ENCODE peak calls at places on chromosomes 16 and 17, in ten cellular contexts. U is NCI-H1417 treated with DMSO at 0.1 percent for 48 hours; E is iPS DF 19.7; Q is right cardiac atrium; Y is ACHN; K is CD8-positive, alpha-beta memory T cell; D is left colon; P is kidney glomerular epithelial cell; W is HFFc6; R is NCI-H345. L is an unnamed sample.

GRCh38 chr16:4935231-4935855 is 1.6 kb downstream of the PPL start:
- DNase-seq in U (no peak), E (no peak), Q (peak; percentile 95), Y (no peak), K (no peak), D (peak; percentile 76), P (no peak), W (peak; percentile 20), R (no peak), L (peak; percentile 94)

GRCh38 chr16:8936421-8936820 is 27.3 kb downstream of the USP7 start:
- DNase-seq in U (no peak), E (no peak), Q (no peak), Y (peak; percentile 72), K (peak; percentile 55), D (no peak), P (peak; percentile 41), W (peak; percentile 31), R (peak; percentile 46), L (no peak)

GRCh38 chr17:66707051-66707450 is 127.9 kb upstream of the CACNG5 start:
- DNase-seq in U (no peak), E (no peak), Q (no peak), Y (no peak), K (no peak), D (no peak), P (no peak), W (no peak), R (no peak), L (no peak)

GRCh38 chr17:21387616-21388015 is 11.5 kb downstream of the KCNJ12 start:
- DNase-seq in U (no peak), E (no peak), Q (no peak), Y (no peak), K (no peak), D (no peak), P (no peak), W (no peak), R (no peak), L (no peak)

GRCh38 chr17:72556944-72557826 is 436.4 kb downstream of the SOX9 start:
- DNase-seq in U (no peak), E (no peak), Q (peak; percentile 71), Y (peak; percentile 73), K (peak; percentile 33), D (peak; percentile 57), P (peak; percentile 69), W (peak; percentile 44), R (peak; percentile 88), L (peak; percentile 74)

GRCh38 chr17:7674934-7675333 is 12.4 kb downstream of the TP53 start:
- DNase-seq in U (no peak), E (no peak), Q (no peak), Y (no peak), K (no peak), D (no peak), P (no peak), W (no peak), R (no peak), L (no peak)

GRCh38 chr16:57374067-57374534 is 1.8 kb downstream of the CX3CL1 start:
- DNase-seq in U (no peak), E (no peak), Q (no peak), Y (no peak), K (no peak), D (no peak), P (peak; percentile 83), W (no peak), R (no peak), L (no peak)

GRCh38 chr17:44345497-44346026 is 460 bp downstream of the GRN start:
- DNase-seq in U (no peak), E (no peak), Q (peak; percentile 57), Y (peak; percentile 79), K (peak; percentile 56), D (peak; percentile 71), P (peak; percentile 62), W (peak; percentile 49), R (peak; percentile 65), L (no peak)

GRCh38 chr16:87855852-87856715 is 13.2 kb downstream of the SLC7A5 start:
- DNase-seq in U (no peak), E (no peak), Q (peak; percentile 81), Y (no peak), K (no peak), D (peak; percentile 88), P (no peak), W (no peak), R (no peak), L (no peak)

L was measured in breast epithelium.